ENCODE peak calls at places on chromosomes 4 and X, in ten cellular contexts. S, L, V, G, X, F, W, I, E and B are unnamed samples. For H3K36me3, the result is how much of the 10 kb centered on the place peaks cover.

GRCh38 chr4:6199344-6199921 is 916 bp downstream of the JAKMIP1 start:
- DNase-seq in S (no peak), L (no peak), V (no peak), G (no peak), X (no peak), F (no peak), W (no peak), I (no peak), E (peak), B (no peak)

GRCh38 chr4:79823148-79823763 is 249.8 kb downstream of the ANTXR2 start:
- DNase-seq in S (peak), L (peak), V (no peak), G (peak), X (no peak), F (no peak), W (no peak), I (peak), E (no peak), B (no peak)

GRCh38 chrX:101507372-101507771 is 22.1 kb downstream of the ARMCX4 start:
- DNase-seq in S (no peak), L (no peak), V (no peak), G (no peak), X (no peak), F (no peak), W (no peak), I (no peak), E (no peak), B (no peak)

GRCh38 chr4:5874811-5875465 is 17.9 kb downstream of the CRMP1 start:
- DNase-seq in S (peak), L (peak), V (no peak), G (peak), X (peak), F (no peak), W (no peak), I (no peak), E (peak), B (peak)

GRCh38 chr4:8709729-8710360 is 117.3 kb downstream of the CPZ start:
- DNase-seq in S (no peak), L (no peak), V (no peak), G (no peak), X (no peak), F (no peak), W (no peak), I (no peak), E (no peak), B (peak)

GRCh38 chr4:4866124-4866832 is 6.8 kb downstream of the MSX1 start:
- DNase-seq in S (no peak), L (no peak), V (no peak), G (no peak), X (no peak), F (no peak), W (no peak), I (peak), E (peak), B (peak)

GRCh38 chr4:111512081-111512774 is 633.0 kb upstream of the FAM241A start:
- DNase-seq in S (peak), L (peak), V (no peak), G (peak), X (no peak), F (no peak), W (peak), I (peak), E (peak), B (no peak)

GRCh38 chr4:7291372-7292135 is 99.2 kb downstream of the SORCS2 start:
- DNase-seq in S (peak), L (peak), V (no peak), G (no peak), X (no peak), F (no peak), W (no peak), I (no peak), E (no peak), B (no peak)

GRCh38 chr4:26094911-26095310 is 180.9 kb downstream of the SMIM20 start:
- DNase-seq in S (peak), L (peak), V (no peak), G (no peak), X (no peak), F (no peak), W (no peak), I (no peak), E (no peak), B (no peak)

GRCh38 chr4:55634417-55635128 is 1.5 kb downstream of the NMU start:
- DNase-seq in S (no peak), L (no peak), V (no peak), G (no peak), X (peak), F (no peak), W (no peak), I (no peak), E (peak), B (no peak)

GRCh38 chrX:130245441-130245840 is 23.3 kb downstream of the ZNF280C start:
- DNase-seq in S (peak), L (peak), V (no peak), G (peak), X (no peak), F (no peak), W (no peak), I (peak), E (no peak), B (no peak)

GRCh38 chrX:36897690-36898089 is 110.5 kb upstream of the FAM47C start:
- DNase-seq in S (no peak), L (no peak), V (no peak), G (no peak), X (no peak), F (no peak), W (no peak), I (no peak), E (no peak), B (no peak)

GRCh38 chr4:184380707-184381106 is 93.6 kb downstream of the IRF2 start:
- DNase-seq in S (no peak), L (no peak), V (no peak), G (no peak), X (no peak), F (no peak), W (no peak), I (no peak), E (no peak), B (peak)

GRCh38 chrX:153333271-153333670 is 682 bp upstream of the ZNF275 start:
- DNase-seq in S (peak), L (peak), V (no peak), G (peak), X (no peak), F (no peak), W (no peak), I (peak), E (no peak), B (no peak)

GRCh38 chrX:127038065-127038464 is 218.5 kb downstream of the PRR32 start:
- DNase-seq in S (no peak), L (no peak), V (no peak), G (no peak), X (peak), F (no peak), W (no peak), I (no peak), E (peak), B (no peak)

GRCh38 chr4:159206427-159206871 is 103.6 kb downstream of the RAPGEF2 start:
- DNase-seq in S (peak), L (peak), V (no peak), G (no peak), X (peak), F (no peak), W (no peak), I (peak), E (no peak), B (no peak)

GRCh38 chr4:139528377-139529005 is 27.5 kb downstream of the SETD7 start:
- DNase-seq in S (peak), L (peak), V (no peak), G (peak), X (no peak), F (no peak), W (no peak), I (peak), E (no peak), B (no peak)

GRCh38 chrX:72052415-72053090 is 79.2 kb downstream of the RTL5 start:
- DNase-seq in S (peak), L (peak), V (no peak), G (peak), X (peak), F (no peak), W (no peak), I (peak), E (peak), B (peak)

GRCh38 chrX:129600981-129601424 is 53.8 kb downstream of the APLN start:
- DNase-seq in S (peak), L (peak), V (peak), G (peak), X (peak), F (no peak), W (no peak), I (peak), E (peak), B (peak)

GRCh38 chr4:123564758-123565346 is 168.3 kb downstream of the SPRY1 start:
- DNase-seq in S (peak), L (peak), V (peak), G (peak), X (peak), F (peak), W (peak), I (peak), E (peak), B (peak)

GRCh38 chrX:148380614-148381561 is 119.5 kb upstream of the AFF2 start:
- DNase-seq in S (no peak), L (peak), V (peak), G (peak), X (peak), F (no peak), W (no peak), I (no peak), E (peak), B (no peak)

GRCh38 chrX:69362889-69363288 is 141.2 kb upstream of the NALF2 start:
- DNase-seq in S (no peak), L (peak), V (no peak), G (peak), X (no peak), F (no peak), W (no peak), I (no peak), E (no peak), B (no peak)

GRCh38 chr4:114385195-114385985 is 213.2 kb upstream of the UGT8 start:
- DNase-seq in S (no peak), L (no peak), V (no peak), G (no peak), X (no peak), F (no peak), W (no peak), I (no peak), E (no peak), B (no peak)

GRCh38 chr4:94673961-94674360 is 83.8 kb upstream of the BMPR1B start:
- DNase-seq in S (no peak), L (no peak), V (no peak), G (no peak), X (no peak), F (no peak), W (no peak), I (no peak), E (no peak), B (no peak)

GRCh38 chr4:7769936-7770674 is 169.6 kb downstream of the AFAP1 start:
- DNase-seq in S (peak), L (no peak), V (no peak), G (peak), X (no peak), F (peak), W (no peak), I (no peak), E (peak), B (peak)

GRCh38 chr4:77669911-77670590 is 64.4 kb downstream of the CXCL13 start:
- DNase-seq in S (no peak), L (no peak), V (no peak), G (no peak), X (no peak), F (no peak), W (no peak), I (no peak), E (no peak), B (no peak)

GRCh38 chr4:1960170-1960825 is 48.5 kb downstream of the NELFA start:
- DNase-seq in S (peak), L (peak), V (no peak), G (peak), X (no peak), F (no peak), W (no peak), I (no peak), E (no peak), B (no peak)

GRCh38 chrX:101219116-101219839 is at the start of gene DRP2:
- DNase-seq in S (peak), L (peak), V (no peak), G (peak), X (no peak), F (no peak), W (no peak), I (peak), E (no peak), B (no peak)

GRCh38 chr4:105966046-105966445 is 70.8 kb downstream of the NPNT start:
- DNase-seq in S (peak), L (peak), V (no peak), G (peak), X (no peak), F (no peak), W (no peak), I (peak), E (no peak), B (no peak)

GRCh38 chr4:19532120-19532848 is 719.4 kb upstream of the SLIT2 start:
- DNase-seq in S (peak), L (peak), V (no peak), G (no peak), X (no peak), F (peak), W (no peak), I (no peak), E (no peak), B (no peak)

GRCh38 chr4:7420661-7421040 is 14.1 kb downstream of the PSAPL1 start:
- DNase-seq in S (no peak), L (no peak), V (no peak), G (no peak), X (no peak), F (no peak), W (no peak), I (no peak), E (no peak), B (peak)

GRCh38 chr4:11914406-11914805 is 485.7 kb upstream of the HS3ST1 start:
- DNase-seq in S (no peak), L (peak), V (no peak), G (no peak), X (no peak), F (peak), W (no peak), I (no peak), E (peak), B (peak)

GRCh38 chrX:96182366-96182765 is 502.3 kb upstream of the DIAPH2 start:
- DNase-seq in S (peak), L (no peak), V (no peak), G (peak), X (peak), F (no peak), W (no peak), I (peak), E (peak), B (peak)

GRCh38 chrX:39519213-39519544 is 578.6 kb downstream of the BCOR start:
- DNase-seq in S (no peak), L (peak), V (no peak), G (peak), X (no peak), F (no peak), W (no peak), I (no peak), E (no peak), B (no peak)

GRCh38 chrX:10922158-10922557 is 189.0 kb upstream of the HCCS start:
- DNase-seq in S (peak), L (peak), V (no peak), G (peak), X (no peak), F (no peak), W (no peak), I (peak), E (peak), B (no peak)

GRCh38 chrX:25432396-25432795 is 416.6 kb upstream of the ARX start:
- DNase-seq in S (no peak), L (no peak), V (no peak), G (no peak), X (no peak), F (no peak), W (no peak), I (no peak), E (no peak), B (no peak)

GRCh38 chr4:107283587-107284559 is 247.8 kb upstream of the DKK2 start:
- DNase-seq in S (peak), L (peak), V (no peak), G (peak), X (no peak), F (no peak), W (no peak), I (peak), E (peak), B (peak)

DNA sequence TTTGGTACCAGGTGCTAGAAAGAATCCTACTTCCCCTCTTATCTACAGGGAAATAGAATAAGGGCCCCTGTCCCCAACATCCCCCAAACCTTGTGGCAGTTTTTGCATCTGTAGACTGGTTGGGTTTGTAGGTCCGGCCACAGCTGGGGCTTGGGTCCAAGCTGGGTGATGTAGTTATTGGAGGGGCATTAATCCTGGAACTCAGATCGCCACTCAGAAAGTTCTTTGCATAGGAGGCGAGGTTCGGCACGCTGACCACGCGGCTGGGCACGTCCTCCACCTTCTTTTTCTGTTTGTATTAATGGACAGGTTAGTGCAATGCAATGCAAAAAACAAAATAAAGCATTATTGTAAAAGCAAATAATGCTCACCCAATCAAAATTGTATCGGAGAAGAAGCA is 19.2 kb downstream of the MED28 start:
- DNase-seq in S (no peak), L (no peak), V (no peak), G (no peak), X (no peak), F (no peak), W (no peak), I (no peak), E (no peak), B (no peak)
- H3K36me3 ChIP-seq in S (under half), L (under half), V (half or more), G (under half), X (under half), F (under half), W (under half), I (half or more), E (under half), B (half or more)

DNA sequence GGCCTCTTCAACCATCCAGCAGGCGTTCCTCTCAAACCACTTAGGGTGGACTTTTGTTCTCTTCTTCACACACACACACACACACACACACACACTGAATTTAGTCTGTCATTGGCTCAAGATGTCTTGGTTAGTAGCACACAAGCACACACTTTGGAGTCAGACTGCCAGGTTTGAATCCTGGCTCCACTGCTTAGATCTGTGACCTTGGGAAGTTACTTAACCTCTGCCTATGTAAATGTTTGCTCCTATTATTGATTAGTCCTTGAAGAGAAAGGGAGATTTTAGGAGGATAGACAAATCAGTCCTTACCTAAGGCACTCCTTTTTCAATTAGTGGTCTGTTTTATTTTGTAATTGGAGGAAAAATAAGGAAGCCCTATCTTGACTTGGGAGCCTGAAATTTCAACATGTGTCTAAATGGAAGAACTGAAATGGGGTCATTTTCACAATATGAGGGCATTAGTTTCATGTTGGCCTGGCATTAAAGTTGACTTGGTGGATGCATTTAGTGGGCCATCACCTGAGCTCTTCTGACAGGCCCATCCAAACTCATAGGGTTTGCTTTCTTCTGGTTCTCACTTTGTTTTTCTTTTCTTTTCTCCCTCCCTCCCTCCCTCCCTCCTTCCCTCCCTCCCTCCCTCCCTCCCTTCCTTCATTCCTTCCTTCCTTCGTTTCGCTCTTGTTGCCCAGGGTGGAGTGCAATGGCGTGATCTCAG is 13.3 kb upstream of the TMEM131L start:
- DNase-seq in S (no peak), L (no peak), V (no peak), G (no peak), X (no peak), F (no peak), W (no peak), I (peak), E (no peak), B (no peak)
- H3K9ac ChIP-seq in S (no peak), L (no peak), V (no peak), G (no peak), X (no peak), F (no peak), W (no peak), I (no peak), E (no peak), B (no peak)

GRCh38 chr4:899556-899906 is 32.6 kb downstream of the GAK start:
- DNase-seq in S (no peak), L (no peak), V (no peak), G (no peak), X (no peak), F (no peak), W (no peak), I (no peak), E (no peak), B (no peak)
- H3K36me3 ChIP-seq in S (half or more), L (under half), V (half or more), G (under half), X (under half), F (under half), W (under half), I (under half), E (under half), B (under half)

GRCh38 chr4:142917678-142918077 is 71.6 kb upstream of the INPP4B start:
- DNase-seq in S (no peak), L (no peak), V (no peak), G (no peak), X (no peak), F (no peak), W (no peak), I (no peak), E (no peak), B (no peak)
- H3K9ac ChIP-seq in S (no peak), L (no peak), V (no peak), G (no peak), X (no peak), F (no peak), W (no peak), I (no peak), E (no peak), B (no peak)

GRCh38 chr4:10099521-10100325 is 16.9 kb downstream of the WDR1 start:
- DNase-seq in S (no peak), L (no peak), V (no peak), G (no peak), X (no peak), F (no peak), W (no peak), I (no peak), E (no peak), B (no peak)
- H3K36me3 ChIP-seq in S (half or more), L (under half), V (half or more), G (under half), X (under half), F (under half), W (under half), I (half or more), E (under half), B (half or more)